ENCODE peak calls at places on chromosomes 2 and 18, in six cellular contexts. One of them, this sample, is unnamed.

GRCh38 chr2:208306291-208306690 is 40.2 kb downstream of the PIKFYVE start:
- DNase-seq in adrenal gland: no peak
- DNase-seq in lower leg skin: no peak
- DNase-seq in transverse colon: no peak
- DNase-seq in A549: no peak
- DNase-seq in H54: no peak
- DNase-seq in this sample: no peak

GRCh38 chr2:85978883-85979780 is 90.3 kb upstream of the ST3GAL5 start:
- DNase-seq in transverse colon: no peak
- DNase-seq in H54: no peak
- DNase-seq in lower leg skin: no peak
- DNase-seq in A549: no peak
- DNase-seq in adrenal gland: no peak
- DNase-seq in this sample: no peak

GRCh38 chr2:36478332-36478738 is 119.6 kb downstream of the FEZ2 start:
- DNase-seq in adrenal gland: peak; percentile 56
- DNase-seq in A549: peak; percentile 57
- DNase-seq in lower leg skin: no peak
- DNase-seq in transverse colon: no peak
- DNase-seq in H54: peak; percentile 54
- DNase-seq in this sample: peak; percentile 63

GRCh38 chr2:68989035-68989434 is 14.6 kb downstream of the GKN1 start:
- DNase-seq in A549: no peak
- DNase-seq in transverse colon: no peak
- DNase-seq in lower leg skin: no peak
- DNase-seq in H54: no peak
- DNase-seq in adrenal gland: no peak
- DNase-seq in this sample: no peak

GRCh38 chr2:73837847-73838585 is 9.3 kb downstream of the STAMBP start:
- DNase-seq in lower leg skin: no peak
- DNase-seq in adrenal gland: no peak
- DNase-seq in H54: no peak
- DNase-seq in A549: no peak
- DNase-seq in transverse colon: no peak
- DNase-seq in this sample: no peak

GRCh38 chr2:152553518-152553917 is 163.7 kb downstream of the PRPF40A start:
- DNase-seq in adrenal gland: no peak
- DNase-seq in transverse colon: no peak
- DNase-seq in lower leg skin: no peak
- DNase-seq in H54: no peak
- DNase-seq in A549: no peak
- DNase-seq in this sample: no peak

GRCh38 chr18:23226930-23227728 is 91.8 kb downstream of the CABLES1 start:
- DNase-seq in A549: no peak
- DNase-seq in H54: peak; percentile 15
- DNase-seq in transverse colon: no peak
- DNase-seq in lower leg skin: peak; percentile 51
- DNase-seq in adrenal gland: no peak
- DNase-seq in this sample: no peak

GRCh38 chr18:11470941-11471340 is 138.5 kb upstream of the SLC35G4 start:
- DNase-seq in A549: no peak
- DNase-seq in adrenal gland: no peak
- DNase-seq in transverse colon: no peak
- DNase-seq in lower leg skin: no peak
- DNase-seq in H54: no peak
- DNase-seq in this sample: no peak

GRCh38 chr2:95007822-95008221 is 17.7 kb upstream of the MAL start:
- DNase-seq in A549: no peak
- DNase-seq in adrenal gland: no peak
- DNase-seq in transverse colon: no peak
- DNase-seq in lower leg skin: no peak
- DNase-seq in H54: no peak
- DNase-seq in this sample: no peak

GRCh38 chr2:9140570-9141378 is 65.8 kb upstream of the ASAP2 start:
- DNase-seq in adrenal gland: no peak
- DNase-seq in H54: no peak
- DNase-seq in transverse colon: no peak
- DNase-seq in lower leg skin: no peak
- DNase-seq in A549: no peak
- DNase-seq in this sample: no peak

GRCh38 chr2:63050186-63050915 is at the start of gene OTX1:
- DNase-seq in transverse colon: peak; percentile 59
- DNase-seq in H54: peak; percentile 99
- DNase-seq in adrenal gland: peak; percentile 66
- DNase-seq in A549: peak; percentile 97
- DNase-seq in lower leg skin: no peak
- DNase-seq in this sample: peak; percentile 59

GRCh38 chr18:40159141-40160017 is 1795.7 kb upstream of the PIK3C3 start:
- DNase-seq in adrenal gland: no peak
- DNase-seq in transverse colon: no peak
- DNase-seq in H54: no peak
- DNase-seq in lower leg skin: no peak
- DNase-seq in A549: no peak
- DNase-seq in this sample: peak; percentile 41

GRCh38 chr2:76745605-76746004 is 776.6 kb downstream of the LRRTM4 start:
- DNase-seq in lower leg skin: no peak
- DNase-seq in H54: no peak
- DNase-seq in transverse colon: no peak
- DNase-seq in adrenal gland: no peak
- DNase-seq in A549: no peak
- DNase-seq in this sample: no peak

GRCh38 chr2:138475394-138475793 is 26.2 kb upstream of the SPOPL start:
- DNase-seq in adrenal gland: no peak
- DNase-seq in H54: no peak
- DNase-seq in A549: no peak
- DNase-seq in lower leg skin: no peak
- DNase-seq in transverse colon: no peak
- DNase-seq in this sample: no peak

GRCh38 chr2:108909275-108909823 is 79.7 kb downstream of the EDAR start:
- DNase-seq in adrenal gland: no peak
- DNase-seq in lower leg skin: no peak
- DNase-seq in A549: no peak
- DNase-seq in H54: no peak
- DNase-seq in transverse colon: no peak
- DNase-seq in this sample: no peak

GRCh38 chr2:239462671-239463506 is 62.1 kb upstream of the HDAC4 start:
- DNase-seq in transverse colon: peak; percentile 7
- DNase-seq in H54: no peak
- DNase-seq in lower leg skin: no peak
- DNase-seq in adrenal gland: peak; percentile 13
- DNase-seq in A549: no peak
- DNase-seq in this sample: no peak

GRCh38 chr2:69164379-69164778 is 151.4 kb downstream of the ANTXR1 start:
- DNase-seq in A549: no peak
- DNase-seq in adrenal gland: no peak
- DNase-seq in H54: no peak
- DNase-seq in transverse colon: no peak
- DNase-seq in lower leg skin: no peak
- DNase-seq in this sample: no peak

GRCh38 chr2:2640371-2640770 is 309.3 kb upstream of the MYT1L start:
- DNase-seq in H54: no peak
- DNase-seq in adrenal gland: no peak
- DNase-seq in A549: no peak
- DNase-seq in transverse colon: no peak
- DNase-seq in lower leg skin: no peak
- DNase-seq in this sample: no peak

GRCh38 chr2:202375006-202375610 is 1.0 kb upstream of the BMPR2 start:
- DNase-seq in A549: no peak
- DNase-seq in lower leg skin: peak; percentile 35
- DNase-seq in adrenal gland: peak; percentile 59
- DNase-seq in H54: peak; percentile 31
- DNase-seq in transverse colon: peak; percentile 57
- DNase-seq in this sample: peak; percentile 58

GRCh38 chr18:9914334-9914583 is 443 bp downstream of the VAPA start:
- DNase-seq in adrenal gland: no peak
- DNase-seq in H54: no peak
- DNase-seq in A549: no peak
- DNase-seq in lower leg skin: no peak
- DNase-seq in transverse colon: no peak
- DNase-seq in this sample: no peak

GRCh38 chr18:9915291-9916066 is 1.7 kb downstream of the VAPA start:
- DNase-seq in lower leg skin: no peak
- DNase-seq in H54: no peak
- DNase-seq in A549: no peak
- DNase-seq in adrenal gland: no peak
- DNase-seq in transverse colon: no peak
- DNase-seq in this sample: peak; percentile 64

GRCh38 chr18:9913526-9914333 is at the start of gene VAPA:
- DNase-seq in lower leg skin: peak; percentile 92
- DNase-seq in H54: peak; percentile 93
- DNase-seq in A549: peak; percentile 73
- DNase-seq in adrenal gland: peak; percentile 94
- DNase-seq in transverse colon: peak; percentile 95
- DNase-seq in this sample: peak; percentile 99

GRCh38 chr18:9916067-9916684 is 2.4 kb downstream of the VAPA start:
- DNase-seq in lower leg skin: no peak
- DNase-seq in adrenal gland: no peak
- DNase-seq in transverse colon: no peak
- DNase-seq in A549: no peak
- DNase-seq in H54: no peak
- DNase-seq in this sample: peak; percentile 54

GRCh38 chr18:9914584-9915290 is 921 bp downstream of the VAPA start:
- DNase-seq in lower leg skin: peak; percentile 50
- DNase-seq in adrenal gland: peak; percentile 86
- DNase-seq in A549: peak; percentile 42
- DNase-seq in transverse colon: peak; percentile 88
- DNase-seq in H54: peak; percentile 55
- DNase-seq in this sample: peak; percentile 90
- TF ChIP-seq POLR2A in lower leg skin: no peak
- TF ChIP-seq POLR2A in adrenal gland: no peak
- TF ChIP-seq POLR2A in A549: no peak
- TF ChIP-seq POLR2A in transverse colon: peak; percentile 66
- TF ChIP-seq POLR2A in H54: no peak
- TF ChIP-seq POLR2A in this sample: peak; percentile 80

GRCh38 chr18:51196811-51197660 is 445 bp downstream of the MEX3C start:
- DNase-seq in transverse colon: peak; percentile 64
- DNase-seq in H54: no peak
- DNase-seq in A549: no peak
- DNase-seq in adrenal gland: peak; percentile 59
- DNase-seq in lower leg skin: peak; percentile 48
- DNase-seq in this sample: peak; percentile 85
- TF ChIP-seq POLR2A in transverse colon: peak; percentile 46
- TF ChIP-seq POLR2A in H54: peak; percentile 45
- TF ChIP-seq POLR2A in A549: no peak
- TF ChIP-seq POLR2A in adrenal gland: peak; percentile 42
- TF ChIP-seq POLR2A in lower leg skin: no peak
- TF ChIP-seq POLR2A in this sample: peak; percentile 37

GRCh38 chr2:241680044-241680443 is 6.6 kb downstream of the DTYMK start:
- DNase-seq in transverse colon: no peak
- DNase-seq in A549: no peak
- DNase-seq in H54: no peak
- DNase-seq in lower leg skin: no peak
- DNase-seq in adrenal gland: no peak
- DNase-seq in this sample: no peak

GRCh38 chr2:241680827-241681599 is 5.6 kb downstream of the DTYMK start:
- DNase-seq in H54: peak; percentile 93
- DNase-seq in lower leg skin: no peak
- DNase-seq in transverse colon: no peak
- DNase-seq in adrenal gland: no peak
- DNase-seq in A549: no peak
- DNase-seq in this sample: no peak

GRCh38 chr2:241678307-241678706 is 8.3 kb downstream of the DTYMK start:
- DNase-seq in transverse colon: no peak
- DNase-seq in A549: no peak
- DNase-seq in adrenal gland: no peak
- DNase-seq in lower leg skin: no peak
- DNase-seq in H54: no peak
- DNase-seq in this sample: no peak

GRCh38 chr2:241677392-241677791 is 9.2 kb downstream of the DTYMK start:
- DNase-seq in adrenal gland: no peak
- DNase-seq in transverse colon: no peak
- DNase-seq in lower leg skin: no peak
- DNase-seq in H54: no peak
- DNase-seq in A549: no peak
- DNase-seq in this sample: no peak

DNA sequence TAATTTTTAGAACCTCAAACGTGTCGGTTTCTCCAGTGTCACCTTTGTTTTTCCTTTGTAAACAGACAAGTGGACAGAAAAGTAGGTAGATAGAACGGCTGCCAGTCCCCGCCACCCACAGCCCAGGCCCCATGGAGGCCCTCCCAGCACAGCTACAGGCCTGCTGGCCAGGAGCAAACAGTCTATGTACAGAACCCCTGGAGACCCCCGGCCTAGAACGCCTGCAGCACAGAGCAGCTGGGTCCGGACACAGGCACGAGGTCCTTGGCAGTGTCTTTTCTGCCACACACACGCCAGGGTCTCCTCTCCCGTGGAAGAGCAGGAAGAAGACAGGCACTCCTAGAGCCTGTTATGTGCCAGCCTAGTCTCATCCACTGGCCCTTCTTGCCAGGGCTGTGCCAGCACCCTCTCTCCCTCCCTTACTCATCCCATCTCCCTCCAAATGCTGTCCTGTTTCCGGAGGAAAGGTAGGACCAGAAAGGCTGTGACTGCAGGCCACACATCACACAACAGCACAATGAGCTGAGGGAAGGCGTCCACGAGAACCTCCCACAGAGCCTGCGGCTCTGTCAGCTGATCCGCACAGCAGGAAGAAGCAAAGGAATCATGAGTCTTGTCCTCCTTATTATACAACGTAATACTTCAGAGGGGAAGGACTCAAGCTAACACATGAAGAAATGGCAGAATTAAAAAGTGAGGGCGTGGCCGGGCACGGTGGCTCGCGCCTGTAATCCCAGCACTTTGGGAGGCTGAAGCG is 7.7 kb downstream of the DTYMK start:
- DNase-seq in adrenal gland: no peak
- DNase-seq in lower leg skin: no peak
- DNase-seq in H54: no peak
- DNase-seq in transverse colon: no peak
- DNase-seq in A549: no peak
- DNase-seq in this sample: no peak
- TF ChIP-seq POLR2A in adrenal gland: no peak
- TF ChIP-seq POLR2A in lower leg skin: no peak
- TF ChIP-seq POLR2A in H54: no peak
- TF ChIP-seq POLR2A in transverse colon: no peak
- TF ChIP-seq POLR2A in A549: no peak
- TF ChIP-seq POLR2A in this sample: no peak

GRCh38 chr18:32321826-32322225 is 132.0 kb downstream of the MEP1B start:
- DNase-seq in lower leg skin: no peak
- DNase-seq in A549: no peak
- DNase-seq in H54: no peak
- DNase-seq in adrenal gland: no peak
- DNase-seq in transverse colon: no peak
- DNase-seq in this sample: no peak

GRCh38 chr18:32319084-32319483 is 129.2 kb downstream of the MEP1B start:
- DNase-seq in transverse colon: no peak
- DNase-seq in A549: no peak
- DNase-seq in H54: no peak
- DNase-seq in adrenal gland: no peak
- DNase-seq in lower leg skin: no peak
- DNase-seq in this sample: no peak

GRCh38 chr18:32318581-32318980 is 128.7 kb downstream of the MEP1B start:
- DNase-seq in lower leg skin: no peak
- DNase-seq in H54: no peak
- DNase-seq in adrenal gland: no peak
- DNase-seq in A549: no peak
- DNase-seq in transverse colon: no peak
- DNase-seq in this sample: no peak

GRCh38 chr18:32315881-32316280 is 126.0 kb downstream of the MEP1B start:
- DNase-seq in adrenal gland: no peak
- DNase-seq in transverse colon: no peak
- DNase-seq in lower leg skin: no peak
- DNase-seq in H54: no peak
- DNase-seq in A549: no peak
- DNase-seq in this sample: no peak

GRCh38 chr18:32317651-32318050 is 127.8 kb downstream of the MEP1B start:
- DNase-seq in transverse colon: no peak
- DNase-seq in H54: no peak
- DNase-seq in A549: no peak
- DNase-seq in adrenal gland: no peak
- DNase-seq in lower leg skin: no peak
- DNase-seq in this sample: no peak
- TF ChIP-seq POLR2A in transverse colon: no peak
- TF ChIP-seq POLR2A in H54: no peak
- TF ChIP-seq POLR2A in A549: no peak
- TF ChIP-seq POLR2A in adrenal gland: no peak
- TF ChIP-seq POLR2A in lower leg skin: no peak
- TF ChIP-seq POLR2A in this sample: no peak

This sample was measured in erythroblast.